ENCODE peak calls at places on chromosomes 4 and X, in five cellular contexts. Z is AG09309, H is HCT116, V is cardiac fibroblast, F is suprapubic skin. X is an unnamed sample.

GRCh38 chrX:100720301-100720700 is 11.6 kb downstream of the SYTL4 start:
- DNase-seq in Z (no peak), H (no peak), V (no peak), F (no peak), X (no peak)

GRCh38 chrX:37745354-37745753 is 34.5 kb upstream of the CYBB start:
- DNase-seq in Z (peak), H (peak), V (peak), F (no peak), X (peak)

GRCh38 chr4:2797545-2798305 is 4.8 kb downstream of the SH3BP2 start:
- DNase-seq in Z (no peak), H (no peak), V (no peak), F (peak), X (no peak)

GRCh38 chr4:183098723-183099536 is at the start of gene WWC2:
- DNase-seq in Z (peak), H (peak), V (peak), F (peak), X (peak)

GRCh38 chr4:124854968-124855367 is 142.4 kb upstream of the ANKRD50 start:
- DNase-seq in Z (peak), H (no peak), V (no peak), F (no peak), X (no peak)

GRCh38 chrX:43655961-43656494 is at the start of gene MAOA:
- DNase-seq in Z (no peak), H (no peak), V (peak), F (peak), X (no peak)

GRCh38 chr4:176638992-176639391 is 153.7 kb downstream of the VEGFC start:
- DNase-seq in Z (no peak), H (no peak), V (peak), F (no peak), X (no peak)

GRCh38 chr4:73692284-73692683 is 48.1 kb upstream of the CXCL8 start:
- DNase-seq in Z (no peak), H (no peak), V (no peak), F (no peak), X (no peak)

GRCh38 chr4:84159767-84160166 is 339.3 kb downstream of the NKX6-1 start:
- DNase-seq in Z (no peak), H (peak), V (no peak), F (no peak), X (no peak)

GRCh38 chr4:1081689-1082040 is 31.7 kb downstream of the RNF212 start:
- DNase-seq in Z (no peak), H (no peak), V (peak), F (no peak), X (no peak)

GRCh38 chr4:4853371-4853823 is 6.1 kb upstream of the MSX1 start:
- DNase-seq in Z (no peak), H (no peak), V (no peak), F (no peak), X (no peak)

GRCh38 chr4:105140684-105141490 is 5.8 kb upstream of the TET2 start:
- DNase-seq in Z (no peak), H (no peak), V (peak), F (no peak), X (no peak)

GRCh38 chr4:83552085-83552484 is 16.2 kb downstream of the GPAT3 start:
- DNase-seq in Z (no peak), H (no peak), V (peak), F (no peak), X (no peak)

DNA sequence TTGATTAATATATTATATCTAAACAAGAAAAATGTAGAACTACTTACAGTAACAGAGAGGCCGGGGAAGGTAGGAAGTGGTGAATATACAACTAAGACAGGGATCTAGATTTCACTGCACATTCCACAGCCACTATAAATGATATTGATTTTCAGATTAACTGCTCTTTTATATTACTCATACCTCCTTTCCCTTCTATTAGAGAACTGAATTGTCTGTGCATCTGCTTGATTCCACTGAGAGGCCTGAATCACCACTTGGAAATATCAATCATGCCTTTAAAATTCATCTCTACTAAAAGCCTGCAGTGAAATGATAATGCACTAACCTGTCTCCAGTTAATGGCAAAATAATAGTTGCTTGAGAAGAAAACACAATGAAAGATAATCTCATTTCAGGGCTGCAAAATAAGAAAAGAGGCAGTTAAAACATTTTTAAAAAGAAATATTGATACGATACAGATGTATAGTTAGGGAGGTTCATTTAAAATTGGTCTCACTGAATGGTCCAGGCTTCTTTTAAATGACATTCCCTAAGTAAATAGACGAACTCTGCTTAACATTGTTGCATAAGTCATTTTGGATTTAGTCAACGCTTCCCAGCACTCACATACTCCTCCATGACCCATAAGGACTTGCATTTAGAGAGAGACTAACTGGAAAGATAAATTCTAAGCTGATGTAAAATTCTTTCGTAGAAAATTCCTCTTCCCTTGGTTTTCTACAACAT is 3.8 kb downstream of the ANTXR2 start:
- DNase-seq in Z (no peak), H (no peak), V (peak), F (no peak), X (no peak)
- H3K4me3 ChIP-seq in Z (peak), H (no peak), V (no peak), F (no peak), X (no peak)

DNA sequence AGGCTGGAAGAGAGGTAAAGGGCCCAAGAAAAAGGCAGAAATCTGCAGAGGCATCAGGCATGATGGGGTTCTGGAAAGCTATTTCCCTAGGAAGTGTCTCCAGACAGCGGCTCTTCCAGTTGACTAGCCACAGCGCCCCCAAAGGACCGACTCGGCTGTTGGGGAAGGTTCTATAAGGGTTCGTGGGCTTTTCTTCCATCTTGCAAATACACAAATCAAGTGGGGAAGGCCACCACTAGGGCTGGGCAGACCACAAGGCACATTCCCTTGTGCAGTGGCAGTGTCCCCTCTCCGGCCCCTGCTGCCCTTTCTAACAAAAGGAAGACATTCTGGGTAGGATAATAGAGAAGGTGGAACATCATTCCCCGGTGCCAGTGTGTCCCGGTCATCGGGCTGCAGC is 18.2 kb downstream of the BCOR start:
- DNase-seq in Z (no peak), H (no peak), V (no peak), F (no peak), X (no peak)
- TF ChIP-seq CTCF in Z (no peak), H (no peak), V (no peak), F (no peak), X (peak)

GRCh38 chrX:77894921-77895886 is at the start of gene MAGT1:
- DNase-seq in Z (peak), H (peak), V (peak), F (peak), X (peak)

GRCh38 chrX:77893713-77894112 is 1.5 kb downstream of the MAGT1 start:
- DNase-seq in Z (no peak), H (no peak), V (no peak), F (no peak), X (no peak)

GRCh38 chrX:77892887-77893286 is 2.3 kb downstream of the MAGT1 start:
- DNase-seq in Z (no peak), H (no peak), V (no peak), F (no peak), X (no peak)
- H3K4me3 ChIP-seq in Z (no peak), H (no peak), V (no peak), F (no peak), X (no peak)

GRCh38 chr4:139619644-139620043 is 46.0 kb upstream of the MGST2 start:
- DNase-seq in Z (no peak), H (no peak), V (peak), F (no peak), X (no peak)
- TF ChIP-seq CTCF in Z (peak), H (peak), V (peak), F (peak), X (peak)

DNA sequence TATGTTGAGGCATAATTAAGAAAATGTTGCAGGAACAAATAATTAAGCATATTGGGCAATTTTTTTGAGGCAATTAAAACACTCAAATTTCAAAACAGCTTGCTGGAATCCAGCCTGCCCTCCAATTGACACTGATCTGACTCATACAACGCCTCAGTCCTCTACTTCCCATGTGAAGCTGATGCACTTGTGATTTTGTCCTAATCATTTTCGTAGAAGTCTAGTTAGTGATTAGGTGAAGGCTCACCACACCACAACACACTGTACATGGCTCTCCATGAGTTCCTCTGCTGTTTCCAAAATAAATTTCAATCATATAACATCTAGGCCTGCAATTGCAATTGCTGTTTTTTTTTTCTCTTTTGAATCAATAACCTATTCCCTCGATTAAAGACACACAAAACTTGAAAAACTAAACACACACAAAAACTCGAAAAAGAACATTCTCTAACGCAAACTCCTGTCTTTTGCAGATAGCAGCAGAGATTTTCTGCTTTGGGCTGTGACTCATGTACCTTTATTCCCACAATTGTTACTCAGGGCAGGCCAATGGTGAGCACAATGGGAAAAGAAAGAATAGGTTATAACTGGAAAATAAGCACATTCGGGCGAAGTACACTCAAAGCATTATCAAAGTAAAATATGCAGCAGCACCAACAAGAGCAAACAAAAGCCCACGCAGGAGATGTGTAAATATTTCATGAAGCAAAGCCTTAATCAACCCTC is 1.7 kb downstream of the GPRIN3 start:
- DNase-seq in Z (no peak), H (no peak), V (peak), F (no peak), X (peak)
- H3K4me3 ChIP-seq in Z (no peak), H (no peak), V (no peak), F (peak), X (peak)

GRCh38 chrX:2898861-2899512 is 30.2 kb downstream of the ARSD start:
- DNase-seq in Z (no peak), H (no peak), V (no peak), F (no peak), X (no peak)

GRCh38 chrX:2901367-2902036 is 27.6 kb downstream of the ARSD start:
- DNase-seq in Z (no peak), H (no peak), V (no peak), F (no peak), X (no peak)

GRCh38 chrX:2907295-2907694 is 21.8 kb downstream of the ARSD start:
- DNase-seq in Z (no peak), H (no peak), V (no peak), F (no peak), X (no peak)

GRCh38 chrX:2902841-2903240 is 26.3 kb downstream of the ARSD start:
- DNase-seq in Z (no peak), H (no peak), V (no peak), F (no peak), X (no peak)

DNA sequence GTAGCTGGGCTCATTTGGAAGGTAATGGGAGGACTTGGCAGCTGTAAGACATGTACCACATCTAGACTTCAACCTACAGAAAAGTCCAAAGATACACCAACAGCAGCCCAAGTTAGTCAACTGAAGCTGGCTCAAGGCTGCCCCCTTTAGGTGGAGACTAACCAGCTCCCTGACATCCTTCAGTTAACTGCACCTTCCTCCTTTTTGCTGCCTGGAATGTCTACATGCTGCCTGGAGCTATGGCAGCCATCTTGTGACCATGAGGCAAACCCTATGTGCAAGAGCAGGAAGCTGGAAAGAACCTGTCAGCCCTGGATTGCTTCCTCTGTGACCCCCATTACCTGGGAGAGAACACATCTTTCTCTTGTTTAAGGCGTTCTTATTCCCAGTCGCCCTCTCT is 25.8 kb downstream of the ARSD start:
- DNase-seq in Z (no peak), H (no peak), V (no peak), F (no peak), X (no peak)
- TF ChIP-seq CTCF in Z (no peak), H (peak), V (no peak), F (no peak), X (peak)

DNA sequence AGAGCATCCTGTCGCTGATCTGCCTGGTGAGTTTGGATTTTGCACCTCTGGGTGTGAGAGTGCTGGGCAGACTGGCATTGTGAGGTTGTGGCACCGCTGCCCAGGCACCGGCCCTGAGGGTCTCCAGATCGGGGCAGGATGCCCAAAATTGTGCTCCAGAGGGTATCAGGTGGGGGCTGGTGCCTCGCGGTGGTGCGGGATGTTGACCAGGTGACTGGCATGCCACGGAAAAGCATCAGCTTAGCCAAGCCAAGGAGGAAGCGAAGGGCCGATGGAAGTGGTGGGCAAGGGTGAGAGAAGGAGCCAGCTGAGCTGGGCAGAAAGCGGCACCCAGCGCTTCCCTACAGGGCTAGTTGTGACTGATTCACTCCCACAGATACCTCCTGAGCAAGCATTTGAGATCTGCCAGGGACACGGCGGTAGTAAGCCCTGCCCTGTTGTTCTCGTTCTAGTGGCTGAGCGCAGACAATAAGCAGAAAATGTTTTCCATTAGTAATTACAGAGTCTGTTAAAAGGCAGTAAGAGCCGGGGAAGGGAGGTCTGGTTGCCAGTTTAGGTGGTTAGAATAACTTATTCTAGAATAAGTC is 809 bp downstream of the ZFP92 start:
- DNase-seq in Z (no peak), H (no peak), V (no peak), F (no peak), X (no peak)
- H3K4me3 ChIP-seq in Z (no peak), H (no peak), V (peak), F (peak), X (peak)

GRCh38 chr4:108030332-108030731 is 40.6 kb downstream of the HADH start:
- DNase-seq in Z (peak), H (peak), V (peak), F (no peak), X (no peak)
- TF ChIP-seq CTCF in Z (peak), H (peak), V (peak), F (peak), X (peak)

GRCh38 chrX:23773601-23774175 is 9.3 kb upstream of the SAT1 start:
- DNase-seq in Z (no peak), H (no peak), V (peak), F (no peak), X (no peak)
- H3K4me3 ChIP-seq in Z (no peak), H (no peak), V (no peak), F (no peak), X (no peak)

GRCh38 chr4:68655764-68656444 is 14.5 kb downstream of the UGT2B15 start:
- DNase-seq in Z (no peak), H (no peak), V (no peak), F (no peak), X (no peak)
- TF ChIP-seq CTCF in Z (no peak), H (no peak), V (no peak), F (no peak), X (no peak)